ENCODE peak calls at places on chromosomes 5 and 9, in seven cellular contexts. A is AG04450, P is transverse colon, J is brain microvascular endothelial cell, K is tibial nerve, Y is left ventricle myocardium inferior, M is lung. H is an unnamed sample.

GRCh38 chr5:11046160-11046559 is 285.1 kb upstream of the DAP start:
- DNase-seq in A (no peak), J (peak; percentile 16), Y (no peak), P (no peak), M (no peak), K (no peak), H (no peak)

GRCh38 chr5:173501271-173501670 is 115.2 kb downstream of the BOD1 start:
- DNase-seq in J (no peak), M (no peak), Y (no peak), A (no peak), P (no peak), K (no peak), H (no peak)

GRCh38 chr5:132293066-132293991 is 865 bp upstream of the SLC22A4 start:
- DNase-seq in M (peak; percentile 85), P (peak; percentile 86), Y (peak; percentile 90), J (peak; percentile 85), K (peak; percentile 73), A (peak; percentile 66), H (peak; percentile 97)

GRCh38 chr5:87829214-87829551 is 416.5 kb upstream of the CCNH start:
- DNase-seq in K (peak; percentile 86), Y (peak; percentile 48), M (peak; percentile 44), J (peak; percentile 2), P (no peak), A (no peak), H (peak; percentile 4)

GRCh38 chr9:85502815-85503643 is 238.7 kb downstream of the AGTPBP1 start:
- DNase-seq in A (no peak), M (no peak), P (no peak), J (no peak), Y (no peak), K (no peak), H (no peak)

GRCh38 chr5:91468643-91469422 is 85.7 kb upstream of the ARRDC3 start:
- DNase-seq in J (no peak), P (no peak), Y (no peak), A (no peak), M (no peak), K (no peak), H (no peak)

GRCh38 chr9:133351908-133352634 is 4.1 kb downstream of the RPL7A start:
- DNase-seq in J (peak; percentile 55), P (no peak), M (no peak), A (no peak), Y (no peak), K (no peak), H (peak; percentile 69)

GRCh38 chr5:21680196-21680595 is 1172.9 kb downstream of the CDH12 start:
- DNase-seq in Y (no peak), K (no peak), A (peak; percentile 72), P (no peak), J (peak; percentile 39), M (no peak), H (no peak)

GRCh38 chr5:169697518-169697890 is 60.4 kb downstream of the DOCK2 start:
- DNase-seq in Y (no peak), P (no peak), M (no peak), A (no peak), K (no peak), J (no peak), H (no peak)

GRCh38 chr5:553874-554273 is 29.6 kb upstream of the SLC9A3 start:
- DNase-seq in P (peak; percentile 87), M (no peak), Y (no peak), A (no peak), K (no peak), J (no peak), H (no peak)

GRCh38 chr9:72533322-72533721 is 11.9 kb downstream of the TMC1 start:
- DNase-seq in Y (no peak), J (no peak), P (no peak), M (no peak), A (no peak), K (no peak), H (no peak)

DNA sequence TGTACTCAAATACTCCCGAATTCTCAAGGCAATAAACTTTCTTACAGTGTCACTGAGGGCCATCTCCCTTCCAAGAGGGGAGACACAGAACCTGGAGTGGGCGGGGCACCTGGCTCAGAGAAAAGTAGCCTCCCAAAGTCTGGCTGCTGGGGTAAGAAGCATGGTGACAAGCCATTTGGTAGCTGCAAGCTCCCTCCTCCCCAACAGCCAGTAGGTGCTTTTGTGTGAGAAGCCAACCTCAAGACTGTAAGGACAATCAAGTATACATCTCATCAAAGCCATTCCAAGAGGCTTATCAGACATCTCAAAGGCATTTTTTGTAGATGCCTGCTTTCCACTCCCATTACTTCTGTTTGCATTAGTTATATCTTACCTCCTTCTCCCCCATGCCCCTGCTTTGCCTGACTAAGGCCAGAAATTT is 1.4 kb downstream of the DAB2 start:
- DNase-seq in A (no peak), M (no peak), Y (peak; percentile 27), K (no peak), J (no peak), P (peak; percentile 31), H (no peak)
- H3K4me3 ChIP-seq in A (peak overlapping the region; percentile 85), M (peak overlapping the region; percentile 53), Y (peak overlapping the region; percentile 73), K (peak overlapping the region; percentile 46), J (peak overlapping the region; percentile 83), P (no peak overlapping the region), H (peak overlapping the region; percentile 40)

DNA sequence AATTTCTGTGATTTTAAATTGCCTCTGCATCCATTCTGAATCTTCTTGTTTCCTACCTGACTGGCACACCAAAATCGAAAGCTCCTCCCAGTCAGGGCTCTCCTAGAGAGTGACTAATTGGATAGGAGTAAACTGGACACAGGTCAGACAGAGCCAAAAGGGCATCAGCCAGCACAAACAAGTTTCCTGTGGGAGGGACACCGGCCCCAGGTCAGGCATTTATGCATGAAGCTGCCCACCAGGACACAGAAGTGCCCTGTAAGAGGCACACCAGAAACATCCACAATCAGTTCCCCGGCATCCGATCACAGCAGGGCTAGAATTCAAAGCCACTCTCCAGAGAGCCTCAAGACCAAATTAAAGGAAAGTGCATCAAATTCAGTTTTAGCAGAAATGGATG is 78.4 kb downstream of the SFXN1 start:
- DNase-seq in P (no peak), Y (no peak), J (no peak), M (no peak), K (no peak), A (no peak), H (no peak)
- H3K27ac ChIP-seq in P (no peak overlapping the region), Y (no peak overlapping the region), J (no peak overlapping the region), M (no peak overlapping the region), K (no peak overlapping the region), A (no peak overlapping the region), H (no peak overlapping the region)

DNA sequence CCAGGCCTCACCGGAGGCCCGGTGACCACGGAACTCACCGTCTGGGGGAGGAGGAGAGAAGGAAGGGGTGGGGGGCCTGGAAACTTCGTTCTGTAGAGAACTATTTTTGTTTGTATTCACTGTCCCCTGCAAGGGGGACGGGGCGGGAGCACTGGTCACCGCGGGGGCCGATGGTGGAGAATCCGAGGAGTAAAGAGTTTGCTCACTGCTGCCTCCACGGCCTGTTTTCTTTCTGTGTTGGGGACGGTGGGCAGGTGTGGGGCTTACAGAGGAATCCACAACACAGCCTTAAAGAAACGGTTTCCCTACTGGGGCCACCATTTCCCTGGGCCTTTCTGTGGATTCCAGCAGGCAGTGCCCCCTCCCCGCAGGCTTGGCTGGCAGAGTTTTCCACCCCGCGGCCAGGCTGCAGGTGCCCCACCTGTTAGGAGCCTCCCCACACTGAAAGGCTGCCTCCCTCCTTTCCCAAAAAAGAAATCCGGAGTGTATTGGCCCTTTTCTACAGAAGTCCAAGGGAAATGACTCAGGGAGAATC is 80.8 kb downstream of the NTNG2 start:
- DNase-seq in P (no peak), A (no peak), J (no peak), Y (no peak), M (no peak), K (no peak), H (no peak)
- TF ChIP-seq CTCF in P (no peak), A (no peak), J (no peak), Y (no peak), M (no peak), K (no peak), H (no peak)

GRCh38 chr5:6377121-6377520 is 1.2 kb downstream of the MED10 start:
- DNase-seq in J (no peak), P (no peak), Y (no peak), M (no peak), A (no peak), K (no peak), H (peak; percentile 19)
- H3K4me3 ChIP-seq in J (peak overlapping the region; percentile 90), P (no peak overlapping the region), Y (peak overlapping the region; percentile 97), M (peak overlapping the region; percentile 98), A (peak overlapping the region; percentile 99), K (peak overlapping the region; percentile 94), H (peak overlapping the region; percentile 78)

GRCh38 chr9:89849096-89849495 is 244.3 kb downstream of the GADD45G start:
- DNase-seq in J (no peak), P (no peak), A (no peak), Y (no peak), K (no peak), M (no peak), H (no peak)
- H3K27ac ChIP-seq in J (no peak overlapping the region), P (no peak overlapping the region), A (no peak overlapping the region), Y (no peak overlapping the region), K (no peak overlapping the region), M (no peak overlapping the region), H (no peak overlapping the region)

DNA sequence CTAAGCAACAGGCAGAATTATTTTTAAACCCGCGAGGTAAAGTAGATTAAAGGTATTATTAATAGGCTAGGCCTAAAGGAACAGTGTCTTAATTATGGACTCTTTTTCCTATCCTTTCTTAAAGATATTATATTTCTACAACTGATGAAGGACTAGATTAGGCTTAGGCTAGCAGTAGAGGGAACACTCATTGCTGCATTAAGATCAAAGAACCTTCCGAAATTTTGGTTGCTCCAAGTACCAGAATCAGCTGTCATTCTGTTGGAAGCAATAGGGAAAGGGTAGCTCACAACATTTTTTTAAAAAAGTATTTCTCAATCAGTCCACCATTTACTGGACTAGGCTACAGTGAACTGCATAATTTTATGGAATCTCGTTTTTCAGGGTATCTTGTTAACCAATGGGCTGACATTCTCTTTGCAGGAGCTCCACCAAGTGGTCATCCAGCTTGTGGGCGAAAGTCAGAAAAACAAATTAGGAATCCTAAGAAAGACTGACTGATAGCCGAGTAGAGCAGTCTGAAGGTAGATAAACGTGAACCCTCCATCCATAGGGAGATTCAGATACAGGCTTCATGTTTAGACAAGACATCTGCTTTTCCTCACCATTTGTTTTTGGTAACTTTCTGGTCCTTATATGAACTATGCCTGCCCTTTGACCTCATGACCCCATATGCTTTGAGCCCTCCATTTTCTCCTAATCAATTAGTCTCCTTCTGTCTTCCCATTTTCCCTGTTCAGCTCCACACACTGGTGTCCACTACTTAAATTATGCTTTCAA is 103.6 kb upstream of the CHD1 start:
- DNase-seq in Y (peak; percentile 28), M (peak; percentile 48), A (peak; percentile 63), K (peak; percentile 84), J (peak; percentile 62), P (peak; percentile 72), H (peak; percentile 90)
- TF ChIP-seq CTCF in Y (peak; percentile 87), M (peak; percentile 80), A (peak; percentile 86), K (peak; percentile 72), J (peak; percentile 87), P (peak; percentile 73), H (peak; percentile 86)